ENCODE peak calls at places on chromosomes 7 and 10, in four cellular contexts. One of them, this sample, is unnamed.

GRCh38 chr7:94654764-94655561 is 970 bp downstream of the SGCE start:
- DNase-seq in H1: no peak
- DNase-seq in IMR-90: peak
- DNase-seq in GM12878: no peak
- DNase-seq in this sample: no peak

GRCh38 chr7:44308741-44309270 is 16.6 kb downstream of the CAMK2B start:
- DNase-seq in H1: no peak
- DNase-seq in IMR-90: no peak
- DNase-seq in GM12878: no peak
- DNase-seq in this sample: no peak

GRCh38 chr7:24595671-24596418 is 22.6 kb downstream of the PALS2 start:
- DNase-seq in H1: no peak
- DNase-seq in IMR-90: no peak
- DNase-seq in GM12878: no peak
- DNase-seq in this sample: no peak

GRCh38 chr7:69403169-69403568 is 195.1 kb upstream of the AUTS2 start:
- DNase-seq in H1: no peak
- DNase-seq in IMR-90: no peak
- DNase-seq in GM12878: no peak
- DNase-seq in this sample: no peak

GRCh38 chr10:118901409-118901808 is 128.1 kb upstream of the NANOS1 start:
- DNase-seq in H1: no peak
- DNase-seq in IMR-90: no peak
- DNase-seq in GM12878: no peak
- DNase-seq in this sample: no peak

GRCh38 chr7:124202546-124202945 is 169.7 kb upstream of the TMEM229A start:
- DNase-seq in H1: no peak
- DNase-seq in IMR-90: no peak
- DNase-seq in GM12878: no peak
- DNase-seq in this sample: no peak

GRCh38 chr10:61284222-61284890 is 168.8 kb downstream of the TMEM26 start:
- DNase-seq in H1: no peak
- DNase-seq in IMR-90: peak
- DNase-seq in GM12878: no peak
- DNase-seq in this sample: peak

GRCh38 chr10:94607111-94607510 is 61.5 kb downstream of the HELLS start:
- DNase-seq in H1: no peak
- DNase-seq in IMR-90: no peak
- DNase-seq in GM12878: peak
- DNase-seq in this sample: no peak

GRCh38 chr10:125785831-125786230 is 10.2 kb upstream of the MMP21 start:
- DNase-seq in H1: no peak
- DNase-seq in IMR-90: no peak
- DNase-seq in GM12878: no peak
- DNase-seq in this sample: no peak

GRCh38 chr10:125782661-125783060 is 7.0 kb upstream of the MMP21 start:
- DNase-seq in H1: no peak
- DNase-seq in IMR-90: peak
- DNase-seq in GM12878: no peak
- DNase-seq in this sample: no peak

GRCh38 chr10:125783408-125783807 is 7.8 kb upstream of the MMP21 start:
- DNase-seq in H1: no peak
- DNase-seq in IMR-90: no peak
- DNase-seq in GM12878: no peak
- DNase-seq in this sample: no peak

GRCh38 chr10:125782055-125782454 is 6.4 kb upstream of the MMP21 start:
- DNase-seq in H1: no peak
- DNase-seq in IMR-90: no peak
- DNase-seq in GM12878: no peak
- DNase-seq in this sample: no peak

DNA sequence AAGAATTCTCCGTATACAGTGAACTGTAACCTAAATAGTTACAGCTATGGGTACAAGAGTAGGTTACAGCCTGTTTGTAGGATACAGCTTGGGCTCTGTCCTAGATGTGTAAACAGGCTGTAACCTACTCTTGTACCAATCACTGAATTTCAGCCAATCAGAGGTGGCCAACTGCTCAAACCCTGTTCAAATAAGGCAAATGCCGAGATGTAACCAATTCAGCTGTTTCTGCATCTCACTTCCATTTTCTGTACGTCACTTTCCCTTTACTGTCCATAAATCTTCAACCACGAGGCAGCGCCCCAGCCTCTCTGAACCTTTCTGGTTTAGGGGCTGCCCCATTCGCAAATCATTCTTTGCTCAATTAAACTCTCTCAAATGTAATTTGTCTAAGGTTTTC is 8.3 kb upstream of the MMP21 start:
- DNase-seq in H1: no peak
- DNase-seq in IMR-90: peak
- DNase-seq in GM12878: peak
- DNase-seq in this sample: no peak
- TF ChIP-seq CHD1 in H1: no peak
- TF ChIP-seq CHD1 in IMR-90: no peak
- TF ChIP-seq CHD1 in GM12878: no peak
- TF ChIP-seq CHD1 in this sample: no peak

GRCh38 chr10:81532403-81532802 is 342.6 kb upstream of the NRG3 start:
- DNase-seq in H1: no peak
- DNase-seq in IMR-90: no peak
- DNase-seq in GM12878: no peak
- DNase-seq in this sample: no peak
- TF ChIP-seq CHD1 in H1: no peak
- TF ChIP-seq CHD1 in IMR-90: no peak
- TF ChIP-seq CHD1 in GM12878: no peak
- TF ChIP-seq CHD1 in this sample: no peak

GRCh38 chr10:18918545-18918944 is 130.1 kb upstream of the MALRD1 start:
- DNase-seq in H1: no peak
- DNase-seq in IMR-90: peak
- DNase-seq in GM12878: no peak
- DNase-seq in this sample: no peak
- TF ChIP-seq CHD1 in H1: no peak
- TF ChIP-seq CHD1 in IMR-90: no peak
- TF ChIP-seq CHD1 in GM12878: no peak
- TF ChIP-seq CHD1 in this sample: no peak

GRCh38 chr10:113177936-113178335 is 227.9 kb downstream of the TCF7L2 start:
- DNase-seq in H1: no peak
- DNase-seq in IMR-90: no peak
- DNase-seq in GM12878: no peak
- DNase-seq in this sample: no peak

GRCh38 chr10:113179966-113180365 is 229.9 kb downstream of the TCF7L2 start:
- DNase-seq in H1: no peak
- DNase-seq in IMR-90: no peak
- DNase-seq in GM12878: no peak
- DNase-seq in this sample: no peak

GRCh38 chr10:113180401-113181154 is 230.5 kb downstream of the TCF7L2 start:
- DNase-seq in H1: no peak
- DNase-seq in IMR-90: no peak
- DNase-seq in GM12878: no peak
- DNase-seq in this sample: no peak

GRCh38 chr10:113178771-113179170 is 228.7 kb downstream of the TCF7L2 start:
- DNase-seq in H1: no peak
- DNase-seq in IMR-90: no peak
- DNase-seq in GM12878: no peak
- DNase-seq in this sample: no peak

GRCh38 chr10:113179270-113179669 is 229.2 kb downstream of the TCF7L2 start:
- DNase-seq in H1: no peak
- DNase-seq in IMR-90: no peak
- DNase-seq in GM12878: no peak
- DNase-seq in this sample: no peak
- TF ChIP-seq CHD1 in H1: no peak
- TF ChIP-seq CHD1 in IMR-90: no peak
- TF ChIP-seq CHD1 in GM12878: no peak
- TF ChIP-seq CHD1 in this sample: no peak

DNA sequence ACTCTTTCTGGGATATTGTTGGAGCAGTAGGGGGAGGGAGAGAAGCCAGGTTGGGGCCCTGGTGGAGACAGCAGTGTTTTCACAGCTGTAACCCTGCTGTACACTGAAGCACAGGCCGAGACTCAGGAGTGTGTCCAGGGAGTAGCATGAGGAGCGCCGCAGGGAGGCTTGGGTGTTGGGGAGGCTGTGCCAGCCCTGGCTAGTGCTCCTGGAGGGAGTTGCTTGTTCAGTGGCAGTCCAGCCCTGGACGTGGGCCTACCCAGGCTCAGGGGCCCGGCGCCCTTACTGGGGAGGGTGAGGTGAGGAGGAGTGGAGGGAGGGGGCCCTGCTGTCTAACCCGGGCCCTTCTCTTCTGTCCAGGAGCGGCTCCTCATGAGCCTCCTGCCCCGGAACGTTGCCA is 35.9 kb downstream of the ADCY1 start:
- DNase-seq in H1: no peak
- DNase-seq in IMR-90: no peak
- DNase-seq in GM12878: no peak
- DNase-seq in this sample: no peak
- TF ChIP-seq CHD1 in H1: no peak
- TF ChIP-seq CHD1 in IMR-90: no peak
- TF ChIP-seq CHD1 in GM12878: no peak
- TF ChIP-seq CHD1 in this sample: no peak

GRCh38 chr10:58773351-58773750 is 260.7 kb downstream of the BICC1 start:
- DNase-seq in H1: no peak
- DNase-seq in IMR-90: peak
- DNase-seq in GM12878: no peak
- DNase-seq in this sample: no peak
- TF ChIP-seq CHD1 in H1: no peak
- TF ChIP-seq CHD1 in IMR-90: no peak
- TF ChIP-seq CHD1 in GM12878: no peak
- TF ChIP-seq CHD1 in this sample: no peak

This sample was measured in K562.